ENCODE peak calls at places on chromosomes 1 and 21, in ten cellular contexts. One of them, this sample, is unnamed.

GRCh38 chr1:160626560-160627342 is 20.1 kb downstream of the SLAMF1 start:
- DNase-seq in thyroid gland: no peak
- DNase-seq in fibroblast of mammary gland: no peak
- DNase-seq in astrocyte of the cerebellum: no peak
- DNase-seq in brain microvascular endothelial cell: no peak
- DNase-seq in epithelial cell of esophagus: no peak
- DNase-seq in fibroblast of pulmonary artery: no peak
- DNase-seq in mesothelial cell of epicardium: no peak
- DNase-seq in heart right ventricle: no peak
- DNase-seq in CD4-positive, alpha-beta T cell: no peak
- DNase-seq in this sample: no peak

GRCh38 chr1:224880593-224881307 is 48.7 kb upstream of the DNAH14 start:
- DNase-seq in thyroid gland: no peak
- DNase-seq in fibroblast of mammary gland: no peak
- DNase-seq in astrocyte of the cerebellum: no peak
- DNase-seq in brain microvascular endothelial cell: no peak
- DNase-seq in epithelial cell of esophagus: no peak
- DNase-seq in fibroblast of pulmonary artery: no peak
- DNase-seq in mesothelial cell of epicardium: no peak
- DNase-seq in heart right ventricle: no peak
- DNase-seq in CD4-positive, alpha-beta T cell: no peak
- DNase-seq in this sample: no peak

GRCh38 chr1:110341872-110342331 is 2.7 kb downstream of the RBM15 start:
- DNase-seq in thyroid gland: no peak
- DNase-seq in fibroblast of mammary gland: no peak
- DNase-seq in astrocyte of the cerebellum: no peak
- DNase-seq in brain microvascular endothelial cell: no peak
- DNase-seq in epithelial cell of esophagus: no peak
- DNase-seq in fibroblast of pulmonary artery: no peak
- DNase-seq in mesothelial cell of epicardium: no peak
- DNase-seq in heart right ventricle: no peak
- DNase-seq in CD4-positive, alpha-beta T cell: no peak
- DNase-seq in this sample: no peak

GRCh38 chr1:47477595-47478080 is 39.8 kb downstream of the FOXD2 start:
- DNase-seq in thyroid gland: no peak
- DNase-seq in fibroblast of mammary gland: no peak
- DNase-seq in astrocyte of the cerebellum: no peak
- DNase-seq in brain microvascular endothelial cell: no peak
- DNase-seq in epithelial cell of esophagus: peak
- DNase-seq in fibroblast of pulmonary artery: no peak
- DNase-seq in mesothelial cell of epicardium: no peak
- DNase-seq in heart right ventricle: no peak
- DNase-seq in CD4-positive, alpha-beta T cell: no peak
- DNase-seq in this sample: no peak

GRCh38 chr1:5513891-5514515 is 478.2 kb downstream of the NPHP4 start:
- DNase-seq in thyroid gland: no peak
- DNase-seq in fibroblast of mammary gland: no peak
- DNase-seq in astrocyte of the cerebellum: no peak
- DNase-seq in brain microvascular endothelial cell: no peak
- DNase-seq in epithelial cell of esophagus: no peak
- DNase-seq in fibroblast of pulmonary artery: no peak
- DNase-seq in mesothelial cell of epicardium: no peak
- DNase-seq in heart right ventricle: no peak
- DNase-seq in CD4-positive, alpha-beta T cell: no peak
- DNase-seq in this sample: no peak

GRCh38 chr1:173360478-173361063 is 116.6 kb upstream of the PRDX6 start:
- DNase-seq in thyroid gland: no peak
- DNase-seq in fibroblast of mammary gland: no peak
- DNase-seq in astrocyte of the cerebellum: no peak
- DNase-seq in brain microvascular endothelial cell: no peak
- DNase-seq in epithelial cell of esophagus: no peak
- DNase-seq in fibroblast of pulmonary artery: no peak
- DNase-seq in mesothelial cell of epicardium: no peak
- DNase-seq in heart right ventricle: no peak
- DNase-seq in CD4-positive, alpha-beta T cell: no peak
- DNase-seq in this sample: no peak

GRCh38 chr1:117147856-117148588 is 26.5 kb upstream of the TRIM45 start:
- DNase-seq in thyroid gland: peak
- DNase-seq in fibroblast of mammary gland: no peak
- DNase-seq in astrocyte of the cerebellum: peak
- DNase-seq in brain microvascular endothelial cell: peak
- DNase-seq in epithelial cell of esophagus: peak
- DNase-seq in fibroblast of pulmonary artery: peak
- DNase-seq in mesothelial cell of epicardium: no peak
- DNase-seq in heart right ventricle: no peak
- DNase-seq in CD4-positive, alpha-beta T cell: no peak
- DNase-seq in this sample: no peak

GRCh38 chr1:169561692-169562091 is 24.6 kb downstream of the F5 start:
- DNase-seq in thyroid gland: no peak
- DNase-seq in fibroblast of mammary gland: no peak
- DNase-seq in astrocyte of the cerebellum: no peak
- DNase-seq in brain microvascular endothelial cell: no peak
- DNase-seq in epithelial cell of esophagus: no peak
- DNase-seq in fibroblast of pulmonary artery: no peak
- DNase-seq in mesothelial cell of epicardium: no peak
- DNase-seq in heart right ventricle: no peak
- DNase-seq in CD4-positive, alpha-beta T cell: no peak
- DNase-seq in this sample: no peak

GRCh38 chr1:225460021-225460736 is 32.3 kb upstream of the LBR start:
- DNase-seq in thyroid gland: no peak
- DNase-seq in fibroblast of mammary gland: no peak
- DNase-seq in astrocyte of the cerebellum: peak
- DNase-seq in brain microvascular endothelial cell: no peak
- DNase-seq in epithelial cell of esophagus: no peak
- DNase-seq in fibroblast of pulmonary artery: no peak
- DNase-seq in mesothelial cell of epicardium: no peak
- DNase-seq in heart right ventricle: no peak
- DNase-seq in CD4-positive, alpha-beta T cell: no peak
- DNase-seq in this sample: peak

GRCh38 chr21:42614391-42614790 is 39.0 kb upstream of the PDE9A start:
- DNase-seq in thyroid gland: no peak
- DNase-seq in fibroblast of mammary gland: no peak
- DNase-seq in astrocyte of the cerebellum: no peak
- DNase-seq in brain microvascular endothelial cell: no peak
- DNase-seq in epithelial cell of esophagus: no peak
- DNase-seq in fibroblast of pulmonary artery: no peak
- DNase-seq in mesothelial cell of epicardium: no peak
- DNase-seq in heart right ventricle: no peak
- DNase-seq in CD4-positive, alpha-beta T cell: peak
- DNase-seq in this sample: peak

GRCh38 chr1:6178751-6179563 is 1.2 kb downstream of the CHD5 start:
- DNase-seq in thyroid gland: no peak
- DNase-seq in fibroblast of mammary gland: no peak
- DNase-seq in astrocyte of the cerebellum: no peak
- DNase-seq in brain microvascular endothelial cell: no peak
- DNase-seq in epithelial cell of esophagus: no peak
- DNase-seq in fibroblast of pulmonary artery: no peak
- DNase-seq in mesothelial cell of epicardium: no peak
- DNase-seq in heart right ventricle: no peak
- DNase-seq in CD4-positive, alpha-beta T cell: no peak
- DNase-seq in this sample: no peak

GRCh38 chr1:115782571-115783281 is 14.2 kb upstream of the CASQ2 start:
- DNase-seq in thyroid gland: no peak
- DNase-seq in fibroblast of mammary gland: peak
- DNase-seq in astrocyte of the cerebellum: no peak
- DNase-seq in brain microvascular endothelial cell: peak
- DNase-seq in epithelial cell of esophagus: peak
- DNase-seq in fibroblast of pulmonary artery: peak
- DNase-seq in mesothelial cell of epicardium: no peak
- DNase-seq in heart right ventricle: no peak
- DNase-seq in CD4-positive, alpha-beta T cell: no peak
- DNase-seq in this sample: no peak

GRCh38 chr1:201861448-201861847 is 27.2 kb upstream of the SHISA4 start:
- DNase-seq in thyroid gland: no peak
- DNase-seq in fibroblast of mammary gland: no peak
- DNase-seq in astrocyte of the cerebellum: no peak
- DNase-seq in brain microvascular endothelial cell: no peak
- DNase-seq in epithelial cell of esophagus: no peak
- DNase-seq in fibroblast of pulmonary artery: no peak
- DNase-seq in mesothelial cell of epicardium: no peak
- DNase-seq in heart right ventricle: no peak
- DNase-seq in CD4-positive, alpha-beta T cell: no peak
- DNase-seq in this sample: no peak

GRCh38 chr1:2205191-2205952 is 10.8 kb upstream of the FAAP20 start:
- DNase-seq in thyroid gland: peak
- DNase-seq in fibroblast of mammary gland: peak
- DNase-seq in astrocyte of the cerebellum: peak
- DNase-seq in brain microvascular endothelial cell: peak
- DNase-seq in epithelial cell of esophagus: peak
- DNase-seq in fibroblast of pulmonary artery: peak
- DNase-seq in mesothelial cell of epicardium: peak
- DNase-seq in heart right ventricle: peak
- DNase-seq in CD4-positive, alpha-beta T cell: peak
- DNase-seq in this sample: peak

GRCh38 chr21:41428311-41428710 is 2.3 kb downstream of the MX1 start:
- DNase-seq in thyroid gland: no peak
- DNase-seq in fibroblast of mammary gland: no peak
- DNase-seq in astrocyte of the cerebellum: no peak
- DNase-seq in brain microvascular endothelial cell: no peak
- DNase-seq in epithelial cell of esophagus: no peak
- DNase-seq in fibroblast of pulmonary artery: no peak
- DNase-seq in mesothelial cell of epicardium: no peak
- DNase-seq in heart right ventricle: no peak
- DNase-seq in CD4-positive, alpha-beta T cell: no peak
- DNase-seq in this sample: no peak

GRCh38 chr1:18764362-18764761 is 95.1 kb downstream of the TAS1R2 start:
- DNase-seq in thyroid gland: peak
- DNase-seq in fibroblast of mammary gland: no peak
- DNase-seq in astrocyte of the cerebellum: no peak
- DNase-seq in brain microvascular endothelial cell: no peak
- DNase-seq in epithelial cell of esophagus: no peak
- DNase-seq in fibroblast of pulmonary artery: no peak
- DNase-seq in mesothelial cell of epicardium: no peak
- DNase-seq in heart right ventricle: no peak
- DNase-seq in CD4-positive, alpha-beta T cell: no peak
- DNase-seq in this sample: no peak

GRCh38 chr1:117146570-117147340 is 25.2 kb upstream of the TRIM45 start:
- DNase-seq in thyroid gland: peak
- DNase-seq in fibroblast of mammary gland: peak
- DNase-seq in astrocyte of the cerebellum: peak
- DNase-seq in brain microvascular endothelial cell: peak
- DNase-seq in epithelial cell of esophagus: peak
- DNase-seq in fibroblast of pulmonary artery: peak
- DNase-seq in mesothelial cell of epicardium: no peak
- DNase-seq in heart right ventricle: no peak
- DNase-seq in CD4-positive, alpha-beta T cell: no peak
- DNase-seq in this sample: no peak

GRCh38 chr1:70204578-70204977 is 801 bp downstream of the LRRC40 start:
- DNase-seq in thyroid gland: no peak
- DNase-seq in fibroblast of mammary gland: peak
- DNase-seq in astrocyte of the cerebellum: no peak
- DNase-seq in brain microvascular endothelial cell: no peak
- DNase-seq in epithelial cell of esophagus: peak
- DNase-seq in fibroblast of pulmonary artery: no peak
- DNase-seq in mesothelial cell of epicardium: no peak
- DNase-seq in heart right ventricle: no peak
- DNase-seq in CD4-positive, alpha-beta T cell: no peak
- DNase-seq in this sample: no peak

GRCh38 chr21:36132691-36133090 is 2.2 kb upstream of the CBR3 start:
- DNase-seq in thyroid gland: no peak
- DNase-seq in fibroblast of mammary gland: no peak
- DNase-seq in astrocyte of the cerebellum: no peak
- DNase-seq in brain microvascular endothelial cell: no peak
- DNase-seq in epithelial cell of esophagus: no peak
- DNase-seq in fibroblast of pulmonary artery: no peak
- DNase-seq in mesothelial cell of epicardium: no peak
- DNase-seq in heart right ventricle: no peak
- DNase-seq in CD4-positive, alpha-beta T cell: no peak
- DNase-seq in this sample: no peak

GRCh38 chr1:181104790-181105133 is 16.3 kb downstream of the IER5 start:
- DNase-seq in thyroid gland: peak
- DNase-seq in fibroblast of mammary gland: no peak
- DNase-seq in astrocyte of the cerebellum: no peak
- DNase-seq in brain microvascular endothelial cell: no peak
- DNase-seq in epithelial cell of esophagus: no peak
- DNase-seq in fibroblast of pulmonary artery: no peak
- DNase-seq in mesothelial cell of epicardium: peak
- DNase-seq in heart right ventricle: no peak
- DNase-seq in CD4-positive, alpha-beta T cell: peak
- DNase-seq in this sample: peak
- TF ChIP-seq CTCF in thyroid gland: peak
- TF ChIP-seq CTCF in fibroblast of mammary gland: no peak
- TF ChIP-seq CTCF in astrocyte of the cerebellum: no peak
- TF ChIP-seq CTCF in brain microvascular endothelial cell: no peak
- TF ChIP-seq CTCF in epithelial cell of esophagus: peak
- TF ChIP-seq CTCF in fibroblast of pulmonary artery: no peak
- TF ChIP-seq CTCF in mesothelial cell of epicardium: no peak
- TF ChIP-seq CTCF in heart right ventricle: no peak
- TF ChIP-seq CTCF in CD4-positive, alpha-beta T cell: peak
- TF ChIP-seq CTCF in this sample: peak

GRCh38 chr1:29758764-29759499 is 522.6 kb downstream of the PTPRU start:
- DNase-seq in thyroid gland: no peak
- DNase-seq in fibroblast of mammary gland: no peak
- DNase-seq in astrocyte of the cerebellum: no peak
- DNase-seq in brain microvascular endothelial cell: no peak
- DNase-seq in epithelial cell of esophagus: no peak
- DNase-seq in fibroblast of pulmonary artery: no peak
- DNase-seq in mesothelial cell of epicardium: no peak
- DNase-seq in heart right ventricle: no peak
- DNase-seq in CD4-positive, alpha-beta T cell: no peak
- DNase-seq in this sample: no peak
- TF ChIP-seq CTCF in thyroid gland: no peak
- TF ChIP-seq CTCF in fibroblast of mammary gland: no peak
- TF ChIP-seq CTCF in astrocyte of the cerebellum: no peak
- TF ChIP-seq CTCF in brain microvascular endothelial cell: no peak
- TF ChIP-seq CTCF in epithelial cell of esophagus: no peak
- TF ChIP-seq CTCF in fibroblast of pulmonary artery: no peak
- TF ChIP-seq CTCF in mesothelial cell of epicardium: no peak
- TF ChIP-seq CTCF in heart right ventricle: no peak
- TF ChIP-seq CTCF in CD4-positive, alpha-beta T cell: no peak
- TF ChIP-seq CTCF in this sample: no peak

GRCh38 chr21:44375281-44375651 is 21.8 kb downstream of the TRPM2 start:
- DNase-seq in thyroid gland: no peak
- DNase-seq in fibroblast of mammary gland: no peak
- DNase-seq in astrocyte of the cerebellum: no peak
- DNase-seq in brain microvascular endothelial cell: no peak
- DNase-seq in epithelial cell of esophagus: no peak
- DNase-seq in fibroblast of pulmonary artery: no peak
- DNase-seq in mesothelial cell of epicardium: peak
- DNase-seq in heart right ventricle: no peak
- DNase-seq in CD4-positive, alpha-beta T cell: no peak
- DNase-seq in this sample: peak
- TF ChIP-seq CTCF in thyroid gland: no peak
- TF ChIP-seq CTCF in fibroblast of mammary gland: no peak
- TF ChIP-seq CTCF in astrocyte of the cerebellum: no peak
- TF ChIP-seq CTCF in brain microvascular endothelial cell: no peak
- TF ChIP-seq CTCF in epithelial cell of esophagus: no peak
- TF ChIP-seq CTCF in fibroblast of pulmonary artery: no peak
- TF ChIP-seq CTCF in mesothelial cell of epicardium: no peak
- TF ChIP-seq CTCF in heart right ventricle: no peak
- TF ChIP-seq CTCF in CD4-positive, alpha-beta T cell: no peak
- TF ChIP-seq CTCF in this sample: no peak

DNA sequence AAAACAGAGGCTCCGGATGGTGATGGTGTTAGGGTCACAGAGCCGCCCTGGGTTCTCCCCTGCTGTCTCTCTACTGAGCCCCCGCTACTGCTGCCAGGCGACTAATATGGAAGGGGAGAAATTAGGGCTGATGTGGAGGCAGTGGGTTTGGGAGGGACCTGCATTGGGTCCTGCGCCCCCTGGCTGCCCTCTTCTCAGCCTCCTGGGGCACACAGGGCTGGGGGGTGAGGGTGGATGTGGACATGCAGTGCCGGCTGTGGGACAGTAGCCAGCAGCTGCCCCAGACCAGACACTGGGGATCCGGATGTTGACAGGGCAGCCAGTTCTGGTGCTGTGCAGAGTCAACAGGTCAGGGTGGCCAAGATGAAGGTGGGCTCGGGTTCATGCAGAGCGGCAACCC is 1.5 kb upstream of the CLCNKB start:
- DNase-seq in thyroid gland: no peak
- DNase-seq in fibroblast of mammary gland: no peak
- DNase-seq in astrocyte of the cerebellum: no peak
- DNase-seq in brain microvascular endothelial cell: no peak
- DNase-seq in epithelial cell of esophagus: no peak
- DNase-seq in fibroblast of pulmonary artery: no peak
- DNase-seq in mesothelial cell of epicardium: no peak
- DNase-seq in heart right ventricle: no peak
- DNase-seq in CD4-positive, alpha-beta T cell: no peak
- DNase-seq in this sample: no peak
- TF ChIP-seq CTCF in thyroid gland: no peak
- TF ChIP-seq CTCF in fibroblast of mammary gland: no peak
- TF ChIP-seq CTCF in astrocyte of the cerebellum: no peak
- TF ChIP-seq CTCF in brain microvascular endothelial cell: no peak
- TF ChIP-seq CTCF in epithelial cell of esophagus: no peak
- TF ChIP-seq CTCF in fibroblast of pulmonary artery: peak
- TF ChIP-seq CTCF in mesothelial cell of epicardium: no peak
- TF ChIP-seq CTCF in heart right ventricle: no peak
- TF ChIP-seq CTCF in CD4-positive, alpha-beta T cell: no peak
- TF ChIP-seq CTCF in this sample: no peak